ENCODE peak calls at places on chromosomes 13 and 19, in ten cellular contexts. One of them, this sample, is unnamed.

GRCh38 chr13:65606622-65607021 is 1623.5 kb downstream of the PCDH9 start:
- DNase-seq in adrenal gland: no peak
- DNase-seq in tibial nerve: no peak
- DNase-seq in effector memory CD4-positive, alpha-beta T cell: no peak
- DNase-seq in neuronal stem cell: no peak
- DNase-seq in NT2/D1: no peak
- DNase-seq in heart right ventricle: no peak
- DNase-seq in colonic mucosa: no peak
- DNase-seq in fibroblast of lung: peak; percentile 73
- DNase-seq in HCT116: no peak
- DNase-seq in this sample: no peak

GRCh38 chr13:38582133-38582532 is 104.7 kb upstream of the FREM2 start:
- DNase-seq in adrenal gland: peak; percentile 22
- DNase-seq in tibial nerve: peak; percentile 56
- DNase-seq in effector memory CD4-positive, alpha-beta T cell: no peak
- DNase-seq in neuronal stem cell: peak; percentile 33
- DNase-seq in NT2/D1: peak; percentile 16
- DNase-seq in heart right ventricle: no peak
- DNase-seq in colonic mucosa: peak; percentile 21
- DNase-seq in fibroblast of lung: peak; percentile 38
- DNase-seq in HCT116: no peak
- DNase-seq in this sample: peak; percentile 11

GRCh38 chr19:49558591-49558990 is 21.8 kb downstream of the NOSIP start:
- DNase-seq in adrenal gland: no peak
- DNase-seq in tibial nerve: no peak
- DNase-seq in effector memory CD4-positive, alpha-beta T cell: no peak
- DNase-seq in neuronal stem cell: no peak
- DNase-seq in NT2/D1: no peak
- DNase-seq in heart right ventricle: no peak
- DNase-seq in colonic mucosa: no peak
- DNase-seq in fibroblast of lung: no peak
- DNase-seq in HCT116: no peak
- DNase-seq in this sample: no peak

GRCh38 chr19:54030895-54031586 is 32.7 kb downstream of the VSTM1 start:
- DNase-seq in adrenal gland: no peak
- DNase-seq in tibial nerve: no peak
- DNase-seq in effector memory CD4-positive, alpha-beta T cell: no peak
- DNase-seq in neuronal stem cell: no peak
- DNase-seq in NT2/D1: no peak
- DNase-seq in heart right ventricle: no peak
- DNase-seq in colonic mucosa: no peak
- DNase-seq in fibroblast of lung: no peak
- DNase-seq in HCT116: no peak
- DNase-seq in this sample: no peak

GRCh38 chr19:10516064-10516385 is 1.2 kb downstream of the S1PR5 start:
- DNase-seq in adrenal gland: no peak
- DNase-seq in tibial nerve: no peak
- DNase-seq in effector memory CD4-positive, alpha-beta T cell: no peak
- DNase-seq in neuronal stem cell: no peak
- DNase-seq in NT2/D1: no peak
- DNase-seq in heart right ventricle: no peak
- DNase-seq in colonic mucosa: no peak
- DNase-seq in fibroblast of lung: no peak
- DNase-seq in HCT116: no peak
- DNase-seq in this sample: no peak

GRCh38 chr19:37957176-37957575 is 50.2 kb downstream of the SIPA1L3 start:
- DNase-seq in adrenal gland: no peak
- DNase-seq in tibial nerve: no peak
- DNase-seq in effector memory CD4-positive, alpha-beta T cell: no peak
- DNase-seq in neuronal stem cell: no peak
- DNase-seq in NT2/D1: no peak
- DNase-seq in heart right ventricle: no peak
- DNase-seq in colonic mucosa: no peak
- DNase-seq in fibroblast of lung: no peak
- DNase-seq in HCT116: no peak
- DNase-seq in this sample: no peak

GRCh38 chr13:69300131-69300530 is 807.5 kb upstream of the ATXN8OS start:
- DNase-seq in adrenal gland: no peak
- DNase-seq in tibial nerve: no peak
- DNase-seq in effector memory CD4-positive, alpha-beta T cell: no peak
- DNase-seq in neuronal stem cell: no peak
- DNase-seq in NT2/D1: no peak
- DNase-seq in heart right ventricle: no peak
- DNase-seq in colonic mucosa: no peak
- DNase-seq in fibroblast of lung: no peak
- DNase-seq in HCT116: no peak
- DNase-seq in this sample: no peak

GRCh38 chr13:92951273-92951820 is 275.3 kb upstream of the GPC6 start:
- DNase-seq in adrenal gland: no peak
- DNase-seq in tibial nerve: no peak
- DNase-seq in effector memory CD4-positive, alpha-beta T cell: no peak
- DNase-seq in neuronal stem cell: no peak
- DNase-seq in NT2/D1: no peak
- DNase-seq in heart right ventricle: no peak
- DNase-seq in colonic mucosa: no peak
- DNase-seq in fibroblast of lung: peak; percentile 45
- DNase-seq in HCT116: no peak
- DNase-seq in this sample: no peak

DNA sequence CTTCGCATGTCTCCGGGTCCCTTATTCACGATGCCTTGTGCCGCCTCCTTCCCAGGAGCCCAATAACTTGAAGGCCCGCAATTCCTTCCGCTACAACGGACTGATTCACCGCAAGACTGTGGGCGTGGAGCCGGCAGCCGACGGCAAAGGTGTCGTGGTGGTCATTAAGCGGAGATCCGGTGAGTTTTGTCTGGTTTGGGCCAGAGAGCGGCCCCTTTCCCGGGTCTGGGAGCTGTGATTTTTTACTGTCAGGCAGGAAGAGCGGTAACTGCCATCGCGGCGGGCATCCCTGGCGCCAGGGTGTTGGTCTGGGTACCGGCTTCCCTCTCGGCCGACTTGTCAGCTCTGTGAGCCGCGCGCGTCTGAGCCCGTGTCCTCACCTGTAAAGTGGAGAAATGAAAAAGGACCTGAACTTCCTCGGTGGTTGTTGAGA is 799 bp downstream of the RPL28 start:
- DNase-seq in adrenal gland: no peak
- DNase-seq in tibial nerve: no peak
- DNase-seq in effector memory CD4-positive, alpha-beta T cell: no peak
- DNase-seq in neuronal stem cell: no peak
- DNase-seq in NT2/D1: no peak
- DNase-seq in heart right ventricle: no peak
- DNase-seq in colonic mucosa: no peak
- DNase-seq in fibroblast of lung: peak; percentile 30
- DNase-seq in HCT116: no peak
- DNase-seq in this sample: no peak
- H3K4me1 ChIP-seq in adrenal gland: peaks cover 30% of the 10 kb centered on the region
- H3K4me1 ChIP-seq in tibial nerve: peaks cover 68% of the 10 kb centered on the region
- H3K4me1 ChIP-seq in effector memory CD4-positive, alpha-beta T cell: peaks cover 50% of the 10 kb centered on the region
- H3K4me1 ChIP-seq in neuronal stem cell: peaks cover 33% of the 10 kb centered on the region
- H3K4me1 ChIP-seq in NT2/D1: peaks cover 36% of the 10 kb centered on the region
- H3K4me1 ChIP-seq in heart right ventricle: peaks cover 59% of the 10 kb centered on the region
- H3K4me1 ChIP-seq in colonic mucosa: peaks cover 23% of the 10 kb centered on the region
- H3K4me1 ChIP-seq in fibroblast of lung: peaks cover 22% of the 10 kb centered on the region
- H3K4me1 ChIP-seq in HCT116: peaks cover 65% of the 10 kb centered on the region
- H3K4me1 ChIP-seq in this sample: peaks cover 60% of the 10 kb centered on the region

GRCh38 chr19:662962-663681 is at the start of gene RNF126:
- DNase-seq in adrenal gland: peak; percentile 96
- DNase-seq in tibial nerve: peak; percentile 94
- DNase-seq in effector memory CD4-positive, alpha-beta T cell: peak; percentile 87
- DNase-seq in neuronal stem cell: peak; percentile 86
- DNase-seq in NT2/D1: peak; percentile 81
- DNase-seq in heart right ventricle: peak; percentile 97
- DNase-seq in colonic mucosa: peak; percentile 94
- DNase-seq in fibroblast of lung: peak; percentile 87
- DNase-seq in HCT116: peak; percentile 81
- DNase-seq in this sample: peak; percentile 94

GRCh38 chr19:662207-662961 is 630 bp downstream of the RNF126 start:
- DNase-seq in adrenal gland: peak; percentile 58
- DNase-seq in tibial nerve: no peak
- DNase-seq in effector memory CD4-positive, alpha-beta T cell: peak; percentile 65
- DNase-seq in neuronal stem cell: no peak
- DNase-seq in NT2/D1: no peak
- DNase-seq in heart right ventricle: no peak
- DNase-seq in colonic mucosa: peak; percentile 80
- DNase-seq in fibroblast of lung: peak; percentile 51
- DNase-seq in HCT116: no peak
- DNase-seq in this sample: peak; percentile 79

GRCh38 chr19:658916-659839 is 3.8 kb downstream of the RNF126 start:
- DNase-seq in adrenal gland: no peak
- DNase-seq in tibial nerve: no peak
- DNase-seq in effector memory CD4-positive, alpha-beta T cell: peak; percentile 61
- DNase-seq in neuronal stem cell: no peak
- DNase-seq in NT2/D1: no peak
- DNase-seq in heart right ventricle: peak; percentile 66
- DNase-seq in colonic mucosa: no peak
- DNase-seq in fibroblast of lung: peak; percentile 67
- DNase-seq in HCT116: no peak
- DNase-seq in this sample: no peak

GRCh38 chr19:661427-662196 is 1.4 kb downstream of the RNF126 start:
- DNase-seq in adrenal gland: no peak
- DNase-seq in tibial nerve: no peak
- DNase-seq in effector memory CD4-positive, alpha-beta T cell: peak; percentile 61
- DNase-seq in neuronal stem cell: no peak
- DNase-seq in NT2/D1: no peak
- DNase-seq in heart right ventricle: no peak
- DNase-seq in colonic mucosa: peak; percentile 72
- DNase-seq in fibroblast of lung: no peak
- DNase-seq in HCT116: no peak
- DNase-seq in this sample: peak; percentile 68

DNA sequence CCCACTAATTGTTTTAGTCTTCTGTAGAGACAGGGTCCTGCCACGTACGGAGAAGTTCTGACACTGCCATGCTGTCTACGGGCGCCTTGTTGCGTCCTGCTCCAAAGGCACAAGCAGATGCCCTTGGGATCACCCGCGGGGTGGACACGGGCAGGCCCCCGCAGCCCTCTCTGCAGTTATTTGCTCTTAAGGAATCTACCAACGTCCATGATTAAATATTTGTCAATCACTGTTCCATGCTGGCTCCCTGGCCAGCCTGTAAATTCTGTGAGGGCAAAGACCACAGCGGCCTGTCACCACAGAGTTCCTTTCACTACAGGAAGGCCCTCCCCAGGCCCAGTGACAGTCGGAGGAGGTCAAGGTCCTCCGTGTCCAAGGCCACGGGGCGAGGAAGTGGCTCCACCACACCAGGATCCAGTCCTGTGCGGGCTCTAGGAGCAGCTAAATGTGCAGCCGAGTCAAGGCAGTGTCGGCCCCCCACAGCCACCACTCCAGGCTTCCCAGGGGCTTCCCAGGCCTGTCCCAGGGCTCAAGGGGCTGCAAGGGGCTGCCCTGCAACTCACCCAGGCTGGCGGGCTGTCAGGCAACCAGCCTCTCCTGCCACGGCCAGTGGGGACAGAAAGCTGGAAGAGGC is 2.1 kb downstream of the RNF126 start:
- DNase-seq in adrenal gland: no peak
- DNase-seq in tibial nerve: no peak
- DNase-seq in effector memory CD4-positive, alpha-beta T cell: no peak
- DNase-seq in neuronal stem cell: no peak
- DNase-seq in NT2/D1: no peak
- DNase-seq in heart right ventricle: peak; percentile 17
- DNase-seq in colonic mucosa: peak; percentile 79
- DNase-seq in fibroblast of lung: no peak
- DNase-seq in HCT116: no peak
- DNase-seq in this sample: no peak
- H3K4me1 ChIP-seq in adrenal gland: peaks cover 33% of the 10 kb centered on the region
- H3K4me1 ChIP-seq in tibial nerve: peaks cover 83% of the 10 kb centered on the region
- H3K4me1 ChIP-seq in effector memory CD4-positive, alpha-beta T cell: peaks cover 56% of the 10 kb centered on the region
- H3K4me1 ChIP-seq in neuronal stem cell: peaks cover 16% of the 10 kb centered on the region
- H3K4me1 ChIP-seq in NT2/D1: peaks cover 40% of the 10 kb centered on the region
- H3K4me1 ChIP-seq in heart right ventricle: peaks cover 76% of the 10 kb centered on the region
- H3K4me1 ChIP-seq in colonic mucosa: peaks cover 34% of the 10 kb centered on the region
- H3K4me1 ChIP-seq in fibroblast of lung: peaks cover 4% of the 10 kb centered on the region
- H3K4me1 ChIP-seq in HCT116: peaks cover 35% of the 10 kb centered on the region
- H3K4me1 ChIP-seq in this sample: peaks cover 58% of the 10 kb centered on the region

DNA sequence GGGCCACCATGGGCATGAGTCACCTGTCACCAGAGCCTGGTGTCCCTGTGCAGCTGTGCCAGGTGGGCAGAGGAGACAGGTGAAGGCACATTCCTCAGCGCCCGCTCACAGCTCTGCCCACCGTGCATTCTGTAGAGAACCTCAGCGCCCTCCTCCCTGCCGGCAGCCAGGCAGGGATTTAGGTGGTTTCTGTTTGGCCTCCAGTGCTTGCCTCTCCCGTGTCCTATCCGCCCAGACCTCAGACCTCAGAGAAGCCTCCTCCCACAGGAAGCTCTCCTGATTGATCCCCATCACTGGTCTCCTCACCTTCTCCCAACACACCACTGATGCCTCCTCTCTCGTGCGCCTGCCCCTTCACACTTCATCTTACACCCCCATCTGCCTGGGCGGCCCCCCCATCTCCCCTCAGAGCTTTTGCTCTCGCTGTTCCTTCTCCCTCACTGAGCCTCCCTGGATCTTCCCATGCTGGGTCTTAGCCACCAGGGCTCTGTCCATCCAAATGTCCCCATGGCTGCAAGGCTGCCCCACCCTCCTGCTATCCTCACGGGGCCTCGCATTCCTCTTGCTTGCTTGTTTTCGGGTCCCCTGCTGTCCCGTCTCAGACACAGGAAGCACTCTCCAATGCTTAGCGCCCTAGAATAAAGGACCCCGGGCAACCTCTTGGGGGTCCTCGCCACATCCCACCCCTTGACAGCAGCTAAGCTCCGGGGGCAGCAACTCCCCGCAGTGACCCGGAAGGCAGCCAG is 23.9 kb downstream of the SH3GL1 start:
- DNase-seq in adrenal gland: peak; percentile 22
- DNase-seq in tibial nerve: no peak
- DNase-seq in effector memory CD4-positive, alpha-beta T cell: no peak
- DNase-seq in neuronal stem cell: no peak
- DNase-seq in NT2/D1: no peak
- DNase-seq in heart right ventricle: no peak
- DNase-seq in colonic mucosa: no peak
- DNase-seq in fibroblast of lung: no peak
- DNase-seq in HCT116: no peak
- DNase-seq in this sample: no peak
- H3K4me1 ChIP-seq in adrenal gland: peaks cover 85% of the 10 kb centered on the region
- H3K4me1 ChIP-seq in tibial nerve: peaks cover 99% of the 10 kb centered on the region
- H3K4me1 ChIP-seq in effector memory CD4-positive, alpha-beta T cell: peaks cover 56% of the 10 kb centered on the region
- H3K4me1 ChIP-seq in neuronal stem cell: peaks cover 23% of the 10 kb centered on the region
- H3K4me1 ChIP-seq in NT2/D1: peaks cover 39% of the 10 kb centered on the region
- H3K4me1 ChIP-seq in heart right ventricle: peaks cover 90% of the 10 kb centered on the region
- H3K4me1 ChIP-seq in colonic mucosa: peaks cover 39% of the 10 kb centered on the region
- H3K4me1 ChIP-seq in fibroblast of lung: peaks cover 49% of the 10 kb centered on the region
- H3K4me1 ChIP-seq in HCT116: peaks cover 88% of the 10 kb centered on the region
- H3K4me1 ChIP-seq in this sample: no peaks in the 10 kb centered on the region

DNA sequence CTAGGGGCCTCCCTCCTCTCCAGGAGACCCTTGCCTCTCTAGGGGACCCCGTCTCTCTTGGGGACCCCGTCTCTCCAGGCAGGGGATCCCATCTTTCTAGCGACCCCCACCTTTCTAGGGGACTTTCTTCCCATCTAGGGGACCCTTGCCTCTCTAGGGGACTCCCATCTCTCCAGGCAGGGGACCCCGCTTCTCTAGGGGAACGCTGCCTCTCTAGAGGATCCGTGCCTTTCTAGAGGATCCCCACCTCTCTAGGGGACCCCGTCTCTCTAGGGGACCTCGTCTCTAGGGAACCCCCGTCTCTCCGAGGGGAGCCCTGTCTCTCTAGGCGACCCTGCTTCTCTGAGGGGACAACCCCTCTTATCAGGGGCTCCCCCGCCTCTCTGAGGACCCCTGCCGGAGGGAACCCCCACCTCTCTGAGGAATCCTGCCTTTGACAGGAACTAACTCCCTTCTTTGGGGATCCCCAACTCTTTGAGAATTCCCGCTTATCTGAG is 19.1 kb upstream of the GATAD2A start:
- DNase-seq in adrenal gland: no peak
- DNase-seq in tibial nerve: no peak
- DNase-seq in effector memory CD4-positive, alpha-beta T cell: peak; percentile 32
- DNase-seq in neuronal stem cell: no peak
- DNase-seq in NT2/D1: no peak
- DNase-seq in heart right ventricle: no peak
- DNase-seq in colonic mucosa: no peak
- DNase-seq in fibroblast of lung: no peak
- DNase-seq in HCT116: no peak
- DNase-seq in this sample: no peak
- H3K4me1 ChIP-seq in adrenal gland: peaks cover 27% of the 10 kb centered on the region
- H3K4me1 ChIP-seq in tibial nerve: peaks cover 51% of the 10 kb centered on the region
- H3K4me1 ChIP-seq in effector memory CD4-positive, alpha-beta T cell: peaks cover 40% of the 10 kb centered on the region
- H3K4me1 ChIP-seq in neuronal stem cell: peaks cover 11% of the 10 kb centered on the region
- H3K4me1 ChIP-seq in NT2/D1: peaks cover 7% of the 10 kb centered on the region
- H3K4me1 ChIP-seq in heart right ventricle: peaks cover 67% of the 10 kb centered on the region
- H3K4me1 ChIP-seq in colonic mucosa: peaks cover 27% of the 10 kb centered on the region
- H3K4me1 ChIP-seq in fibroblast of lung: peaks cover 6% of the 10 kb centered on the region
- H3K4me1 ChIP-seq in HCT116: peaks cover 38% of the 10 kb centered on the region
- H3K4me1 ChIP-seq in this sample: peaks cover 55% of the 10 kb centered on the region

This sample was measured in DND-41.